ENCODE peak calls at places on chromosomes 11 and 22, in seven cellular contexts. J, H, R, U, S, L and Q are unnamed samples.

GRCh38 chr22:17777005-17777716 is 2.9 kb upstream of the BID start:
- ATAC-seq in J (peak; percentile 69), H (no peak), R (peak; percentile 51), U (no peak), S (no peak), L (no peak), Q (no peak)

GRCh38 chr22:45866398-45867117 is 110.4 kb downstream of the WNT7B start:
- ATAC-seq in J (no peak), H (peak; percentile 1), R (no peak), U (no peak), S (no peak), L (peak; percentile 4), Q (peak; percentile 46)

GRCh38 chr22:43483266-43483665 is 71.5 kb downstream of the MPPED1 start:
- ATAC-seq in J (no peak), H (no peak), R (no peak), U (no peak), S (no peak), L (no peak), Q (no peak)

GRCh38 chr11:92671081-92671480 is 298.4 kb upstream of the MTNR1B start:
- ATAC-seq in J (no peak), H (no peak), R (no peak), U (no peak), S (no peak), L (no peak), Q (no peak)

GRCh38 chr11:10400856-10401255 is 54.2 kb upstream of the AMPD3 start:
- ATAC-seq in J (no peak), H (peak; percentile 27), R (no peak), U (peak; percentile 60), S (no peak), L (peak; percentile 14), Q (no peak)

GRCh38 chr11:24842308-24842707 is 345.5 kb downstream of the LUZP2 start:
- ATAC-seq in J (no peak), H (no peak), R (no peak), U (no peak), S (no peak), L (no peak), Q (no peak)

GRCh38 chr11:76863196-76863777 is 2.6 kb downstream of the ACER3 start:
- ATAC-seq in J (no peak), H (no peak), R (no peak), U (no peak), S (no peak), L (no peak), Q (no peak)

GRCh38 chr22:39960791-39961746 is 872 bp downstream of the TMA7B start:
- ATAC-seq in J (peak; percentile 99), H (peak; percentile 79), R (peak; percentile 94), U (peak; percentile 79), S (no peak), L (no peak), Q (peak; percentile 32)

GRCh38 chr11:59427068-59427382 is 812 bp upstream of the OR5A2 start:
- ATAC-seq in J (no peak), H (no peak), R (no peak), U (peak; percentile 30), S (no peak), L (no peak), Q (no peak)

GRCh38 chr11:57792870-57793269 is 31.3 kb downstream of the CTNND1 start:
- ATAC-seq in J (no peak), H (peak; percentile 68), R (no peak), U (peak; percentile 69), S (peak; percentile 52), L (peak; percentile 65), Q (peak; percentile 32)

GRCh38 chr22:39617761-39618757 is 47.5 kb downstream of the CACNA1I start:
- ATAC-seq in J (no peak), H (no peak), R (no peak), U (no peak), S (no peak), L (no peak), Q (no peak)

GRCh38 chr11:32297629-32298028 is 137.7 kb downstream of the WT1 start:
- ATAC-seq in J (peak; percentile 24), H (peak; percentile 74), R (no peak), U (peak; percentile 25), S (no peak), L (no peak), Q (no peak)

GRCh38 chr11:10503777-10504176 is 37.2 kb downstream of the RNF141 start:
- ATAC-seq in J (no peak), H (peak; percentile 62), R (no peak), U (peak; percentile 68), S (no peak), L (no peak), Q (no peak)

GRCh38 chr22:33302049-33302545 is 243.9 kb upstream of the SYN3 start:
- ATAC-seq in J (no peak), H (peak; percentile 97), R (peak; percentile 58), U (peak; percentile 98), S (peak; percentile 85), L (peak; percentile 89), Q (peak; percentile 89)

GRCh38 chr11:10272132-10272531 is 21.9 kb downstream of the SBF2 start:
- ATAC-seq in J (no peak), H (no peak), R (peak; percentile 58), U (no peak), S (no peak), L (no peak), Q (no peak)

GRCh38 chr11:96061730-96062524 is 138.0 kb upstream of the MTMR2 start:
- ATAC-seq in J (peak; percentile 84), H (peak; percentile 64), R (peak; percentile 80), U (no peak), S (no peak), L (no peak), Q (peak; percentile 56)

GRCh38 chr22:46369716-46370583 is 34.4 kb downstream of the TRMU start:
- ATAC-seq in J (peak; percentile 31), H (no peak), R (no peak), U (no peak), S (no peak), L (no peak), Q (peak; percentile 33)

GRCh38 chr11:91248199-91248807 is 976.3 kb upstream of the FAT3 start:
- ATAC-seq in J (no peak), H (peak; percentile 63), R (no peak), U (no peak), S (no peak), L (no peak), Q (no peak)

GRCh38 chr11:26847459-26847858 is 125.6 kb upstream of the SLC5A12 start:
- ATAC-seq in J (no peak), H (no peak), R (no peak), U (no peak), S (peak; percentile 83), L (peak; percentile 94), Q (no peak)

GRCh38 chr11:112541140-112541901 is 280.7 kb upstream of the PLET1 start:
- ATAC-seq in J (no peak), H (no peak), R (no peak), U (no peak), S (peak; percentile 53), L (no peak), Q (no peak)

GRCh38 chr11:38323961-38324761 is 1726.1 kb upstream of the RAG2 start:
- ATAC-seq in J (no peak), H (no peak), R (no peak), U (peak; percentile 33), S (no peak), L (no peak), Q (no peak)

GRCh38 chr22:37751449-37752188 is 54.8 kb downstream of the TRIOBP start:
- ATAC-seq in J (no peak), H (no peak), R (no peak), U (no peak), S (no peak), L (no peak), Q (no peak)

GRCh38 chr11:110141812-110142211 is 48.6 kb downstream of the ZC3H12C start:
- ATAC-seq in J (no peak), H (no peak), R (no peak), U (no peak), S (no peak), L (no peak), Q (no peak)

GRCh38 chr11:27248430-27249207 is 114.4 kb downstream of the CCDC34 start:
- ATAC-seq in J (no peak), H (no peak), R (no peak), U (no peak), S (no peak), L (peak; percentile 75), Q (no peak)

GRCh38 chr11:134024420-134025085 is 44.3 kb upstream of the JAM3 start:
- ATAC-seq in J (no peak), H (no peak), R (no peak), U (no peak), S (no peak), L (no peak), Q (peak; percentile 88)

GRCh38 chr11:63242089-63242762 is 1.2 kb downstream of the SLC22A25 start:
- ATAC-seq in J (no peak), H (no peak), R (no peak), U (no peak), S (no peak), L (no peak), Q (peak; percentile 32)

GRCh38 chr11:66976048-66976467 is 954 bp downstream of the C11orf86 start:
- ATAC-seq in J (no peak), H (peak; percentile 13), R (no peak), U (peak; percentile 45), S (no peak), L (no peak), Q (no peak)

GRCh38 chr22:45844949-45845613 is 131.9 kb downstream of the WNT7B start:
- ATAC-seq in J (no peak), H (no peak), R (no peak), U (no peak), S (no peak), L (no peak), Q (peak; percentile 68)

GRCh38 chr11:75152651-75153553 is 2.0 kb downstream of the SLCO2B1 start:
- ATAC-seq in J (no peak), H (no peak), R (no peak), U (peak; percentile 1), S (no peak), L (no peak), Q (peak; percentile 3)